ENCODE peak calls at places on chromosomes 1 and 21, in eight cellular contexts. One of them, this sample, is unnamed.

GRCh38 chr1:24318988-24319863 is at the start of gene GRHL3:
- DNase-seq in right lobe of liver: no peak
- DNase-seq in foreskin fibroblast: no peak
- DNase-seq in tibial artery: no peak
- DNase-seq in Calu3: peak
- DNase-seq in brain microvascular endothelial cell: no peak
- DNase-seq in glutamatergic neuron: no peak
- DNase-seq in OCI-LY7: no peak
- DNase-seq in this sample: no peak

GRCh38 chr1:201656670-201657032 is 117.7 kb downstream of the NAV1 start:
- DNase-seq in right lobe of liver: no peak
- DNase-seq in foreskin fibroblast: peak
- DNase-seq in tibial artery: no peak
- DNase-seq in Calu3: no peak
- DNase-seq in brain microvascular endothelial cell: no peak
- DNase-seq in glutamatergic neuron: no peak
- DNase-seq in OCI-LY7: no peak
- DNase-seq in this sample: no peak

GRCh38 chr1:182359645-182360044 is 31.9 kb downstream of the GLUL start:
- DNase-seq in right lobe of liver: peak
- DNase-seq in foreskin fibroblast: no peak
- DNase-seq in tibial artery: no peak
- DNase-seq in Calu3: no peak
- DNase-seq in brain microvascular endothelial cell: no peak
- DNase-seq in glutamatergic neuron: no peak
- DNase-seq in OCI-LY7: no peak
- DNase-seq in this sample: no peak

GRCh38 chr21:30268608-30269197 is 14.0 kb downstream of the KRTAP24-1 start:
- DNase-seq in right lobe of liver: no peak
- DNase-seq in foreskin fibroblast: no peak
- DNase-seq in tibial artery: no peak
- DNase-seq in Calu3: no peak
- DNase-seq in brain microvascular endothelial cell: no peak
- DNase-seq in glutamatergic neuron: no peak
- DNase-seq in OCI-LY7: peak
- DNase-seq in this sample: no peak

GRCh38 chr1:1781526-1781903 is 3.2 kb upstream of the NADK start:
- DNase-seq in right lobe of liver: no peak
- DNase-seq in foreskin fibroblast: peak
- DNase-seq in tibial artery: no peak
- DNase-seq in Calu3: no peak
- DNase-seq in brain microvascular endothelial cell: no peak
- DNase-seq in glutamatergic neuron: no peak
- DNase-seq in OCI-LY7: peak
- DNase-seq in this sample: no peak

GRCh38 chr1:89483757-89484077 is 40.9 kb upstream of the LRRC8B start:
- DNase-seq in right lobe of liver: no peak
- DNase-seq in foreskin fibroblast: no peak
- DNase-seq in tibial artery: no peak
- DNase-seq in Calu3: no peak
- DNase-seq in brain microvascular endothelial cell: no peak
- DNase-seq in glutamatergic neuron: no peak
- DNase-seq in OCI-LY7: no peak
- DNase-seq in this sample: no peak

GRCh38 chr1:7149080-7149838 is 364.0 kb downstream of the CAMTA1 start:
- DNase-seq in right lobe of liver: peak
- DNase-seq in foreskin fibroblast: no peak
- DNase-seq in tibial artery: no peak
- DNase-seq in Calu3: peak
- DNase-seq in brain microvascular endothelial cell: peak
- DNase-seq in glutamatergic neuron: no peak
- DNase-seq in OCI-LY7: no peak
- DNase-seq in this sample: no peak

GRCh38 chr1:57423135-57424131 is at the start of gene DAB1:
- DNase-seq in right lobe of liver: no peak
- DNase-seq in foreskin fibroblast: peak
- DNase-seq in tibial artery: no peak
- DNase-seq in Calu3: peak
- DNase-seq in brain microvascular endothelial cell: no peak
- DNase-seq in glutamatergic neuron: peak
- DNase-seq in OCI-LY7: no peak
- DNase-seq in this sample: no peak

GRCh38 chr1:226487921-226488320 is 60.6 kb upstream of the STUM start:
- DNase-seq in right lobe of liver: no peak
- DNase-seq in foreskin fibroblast: no peak
- DNase-seq in tibial artery: no peak
- DNase-seq in Calu3: no peak
- DNase-seq in brain microvascular endothelial cell: no peak
- DNase-seq in glutamatergic neuron: no peak
- DNase-seq in OCI-LY7: no peak
- DNase-seq in this sample: no peak

GRCh38 chr21:46375560-46376230 is 51.7 kb downstream of the PCNT start:
- DNase-seq in right lobe of liver: no peak
- DNase-seq in foreskin fibroblast: no peak
- DNase-seq in tibial artery: no peak
- DNase-seq in Calu3: no peak
- DNase-seq in brain microvascular endothelial cell: no peak
- DNase-seq in glutamatergic neuron: no peak
- DNase-seq in OCI-LY7: no peak
- DNase-seq in this sample: no peak

GRCh38 chr1:246569248-246570238 is 3.3 kb downstream of the CNST start:
- DNase-seq in right lobe of liver: no peak
- DNase-seq in foreskin fibroblast: no peak
- DNase-seq in tibial artery: no peak
- DNase-seq in Calu3: no peak
- DNase-seq in brain microvascular endothelial cell: no peak
- DNase-seq in glutamatergic neuron: no peak
- DNase-seq in OCI-LY7: no peak
- DNase-seq in this sample: no peak

GRCh38 chr21:42701706-42702456 is 48.5 kb downstream of the PDE9A start:
- DNase-seq in right lobe of liver: no peak
- DNase-seq in foreskin fibroblast: no peak
- DNase-seq in tibial artery: no peak
- DNase-seq in Calu3: no peak
- DNase-seq in brain microvascular endothelial cell: no peak
- DNase-seq in glutamatergic neuron: no peak
- DNase-seq in OCI-LY7: no peak
- DNase-seq in this sample: no peak

DNA sequence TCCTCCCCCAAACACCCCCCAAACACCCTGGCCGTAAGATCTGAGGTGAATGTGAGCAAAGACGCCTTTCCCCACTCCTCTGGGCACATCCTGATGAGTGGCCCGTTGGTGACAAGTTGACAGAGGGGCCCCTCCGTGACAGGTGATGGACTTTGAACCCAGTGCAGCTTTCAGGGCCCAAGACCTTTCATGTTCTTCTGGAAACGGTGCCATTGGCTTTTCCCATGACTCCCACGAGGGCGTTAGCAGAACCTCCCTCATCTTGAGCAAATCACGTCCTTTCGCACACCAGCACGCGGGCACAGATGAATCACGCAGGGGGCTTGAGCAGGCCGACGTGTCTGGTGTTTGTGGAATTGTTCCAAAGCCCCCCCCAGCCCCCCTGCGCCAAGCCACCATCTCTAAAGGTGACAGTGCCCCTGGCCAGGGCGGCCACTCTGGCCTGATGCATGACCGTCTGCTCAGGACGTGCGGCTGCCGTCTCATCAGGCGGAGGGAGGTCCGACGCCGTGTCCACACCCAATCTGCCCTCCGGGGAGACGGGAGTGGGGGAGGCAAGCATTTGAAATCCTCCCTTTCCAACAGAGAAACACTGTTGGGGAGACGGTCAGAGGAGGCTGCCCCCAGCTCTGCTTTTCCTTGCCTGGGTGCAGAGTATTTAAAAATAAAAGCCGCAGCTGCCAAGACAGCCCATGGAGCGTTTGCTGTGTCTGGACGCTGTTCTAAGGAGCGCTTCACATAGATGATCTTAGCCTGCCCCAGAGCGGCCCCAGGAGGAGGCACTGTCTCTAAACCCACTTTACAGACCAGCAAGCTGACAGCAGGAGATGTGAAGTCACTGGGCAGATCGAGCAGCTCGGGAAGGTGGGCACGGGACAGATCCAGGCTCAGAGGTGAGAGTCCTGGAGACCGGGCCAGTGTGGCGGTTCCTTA is 98.3 kb upstream of the ARHGEF16 start:
- DNase-seq in right lobe of liver: no peak
- DNase-seq in foreskin fibroblast: no peak
- DNase-seq in tibial artery: no peak
- DNase-seq in Calu3: no peak
- DNase-seq in brain microvascular endothelial cell: no peak
- DNase-seq in glutamatergic neuron: no peak
- DNase-seq in OCI-LY7: no peak
- DNase-seq in this sample: no peak
- TF ChIP-seq CTCF in right lobe of liver: no peak
- TF ChIP-seq CTCF in foreskin fibroblast: no peak
- TF ChIP-seq CTCF in tibial artery: peak
- TF ChIP-seq CTCF in Calu3: no peak
- TF ChIP-seq CTCF in brain microvascular endothelial cell: no peak
- TF ChIP-seq CTCF in glutamatergic neuron: no peak
- TF ChIP-seq CTCF in OCI-LY7: no peak
- TF ChIP-seq CTCF in this sample: no peak

DNA sequence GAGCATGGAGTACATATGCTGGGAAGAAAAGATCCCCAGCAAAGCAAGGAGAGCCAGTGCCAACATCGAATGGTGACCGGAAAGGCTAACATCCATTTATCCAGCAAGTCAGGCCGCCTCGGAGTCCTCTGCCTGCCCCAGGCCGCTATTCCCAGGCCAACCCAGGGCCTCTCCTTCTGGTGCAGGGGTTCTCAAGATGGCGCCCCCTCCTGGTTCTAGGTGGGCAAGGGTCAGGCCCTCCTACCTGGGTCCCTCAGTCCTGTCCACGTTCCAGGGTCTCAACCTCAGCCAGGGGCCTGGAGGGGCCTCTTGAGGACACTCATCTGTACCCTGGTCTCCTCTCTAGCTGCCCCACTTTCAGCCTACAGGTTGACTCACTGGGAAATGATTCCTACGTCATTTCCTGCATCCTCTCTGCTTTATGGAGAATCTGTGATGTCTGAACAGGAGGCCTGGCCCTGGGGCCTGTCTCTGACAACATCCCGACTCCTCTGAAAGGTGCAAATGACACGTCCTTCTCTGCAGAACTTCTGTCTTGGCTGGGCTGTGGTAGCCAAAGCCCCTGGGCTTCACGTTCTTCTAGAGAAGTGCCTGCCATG is 145.3 kb downstream of the PSMG1 start:
- DNase-seq in right lobe of liver: no peak
- DNase-seq in foreskin fibroblast: no peak
- DNase-seq in tibial artery: no peak
- DNase-seq in Calu3: no peak
- DNase-seq in brain microvascular endothelial cell: no peak
- DNase-seq in glutamatergic neuron: no peak
- DNase-seq in OCI-LY7: no peak
- DNase-seq in this sample: no peak
- TF ChIP-seq CTCF in right lobe of liver: no peak
- TF ChIP-seq CTCF in foreskin fibroblast: no peak
- TF ChIP-seq CTCF in tibial artery: no peak
- TF ChIP-seq CTCF in Calu3: no peak
- TF ChIP-seq CTCF in brain microvascular endothelial cell: peak
- TF ChIP-seq CTCF in glutamatergic neuron: no peak
- TF ChIP-seq CTCF in OCI-LY7: peak
- TF ChIP-seq CTCF in this sample: peak

DNA sequence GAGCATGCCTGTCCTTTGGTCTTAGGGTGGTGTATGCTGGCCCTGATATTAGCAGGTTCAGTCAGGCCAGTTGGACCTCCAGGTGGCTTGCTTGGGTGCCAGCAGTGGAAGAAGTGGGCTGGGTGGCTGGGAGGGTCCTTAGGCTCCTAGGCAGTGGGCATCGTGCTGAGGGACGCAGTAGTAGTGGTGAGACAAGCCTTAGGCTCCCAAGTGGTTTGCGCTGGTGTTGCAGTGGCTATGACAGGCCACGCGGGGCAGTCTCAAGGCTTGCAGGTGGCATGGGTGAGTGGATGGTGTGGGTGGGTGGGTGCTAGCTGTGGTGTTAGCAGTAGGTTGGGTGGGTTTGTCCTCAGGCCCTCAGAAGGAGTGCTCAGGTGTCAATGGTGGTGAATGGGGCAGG is 162.3 kb downstream of the FMN2 start:
- DNase-seq in right lobe of liver: no peak
- DNase-seq in foreskin fibroblast: no peak
- DNase-seq in tibial artery: no peak
- DNase-seq in Calu3: no peak
- DNase-seq in brain microvascular endothelial cell: no peak
- DNase-seq in glutamatergic neuron: no peak
- DNase-seq in OCI-LY7: no peak
- DNase-seq in this sample: no peak
- TF ChIP-seq CTCF in right lobe of liver: no peak
- TF ChIP-seq CTCF in foreskin fibroblast: no peak
- TF ChIP-seq CTCF in tibial artery: no peak
- TF ChIP-seq CTCF in Calu3: no peak
- TF ChIP-seq CTCF in brain microvascular endothelial cell: no peak
- TF ChIP-seq CTCF in glutamatergic neuron: no peak
- TF ChIP-seq CTCF in OCI-LY7: no peak
- TF ChIP-seq CTCF in this sample: no peak

GRCh38 chr21:27363719-27364479 is 397.0 kb upstream of the ADAMTS5 start:
- DNase-seq in right lobe of liver: no peak
- DNase-seq in foreskin fibroblast: peak
- DNase-seq in tibial artery: no peak
- DNase-seq in Calu3: no peak
- DNase-seq in brain microvascular endothelial cell: no peak
- DNase-seq in glutamatergic neuron: no peak
- DNase-seq in OCI-LY7: no peak
- DNase-seq in this sample: no peak

GRCh38 chr21:27365394-27365793 is 398.5 kb upstream of the ADAMTS5 start:
- DNase-seq in right lobe of liver: no peak
- DNase-seq in foreskin fibroblast: no peak
- DNase-seq in tibial artery: no peak
- DNase-seq in Calu3: no peak
- DNase-seq in brain microvascular endothelial cell: no peak
- DNase-seq in glutamatergic neuron: no peak
- DNase-seq in OCI-LY7: no peak
- DNase-seq in this sample: no peak

GRCh38 chr21:27366846-27367245 is 400.0 kb upstream of the ADAMTS5 start:
- DNase-seq in right lobe of liver: no peak
- DNase-seq in foreskin fibroblast: no peak
- DNase-seq in tibial artery: no peak
- DNase-seq in Calu3: no peak
- DNase-seq in brain microvascular endothelial cell: no peak
- DNase-seq in glutamatergic neuron: no peak
- DNase-seq in OCI-LY7: no peak
- DNase-seq in this sample: no peak

GRCh38 chr21:27359141-27359540 is 392.3 kb upstream of the ADAMTS5 start:
- DNase-seq in right lobe of liver: no peak
- DNase-seq in foreskin fibroblast: peak
- DNase-seq in tibial artery: no peak
- DNase-seq in Calu3: no peak
- DNase-seq in brain microvascular endothelial cell: no peak
- DNase-seq in glutamatergic neuron: no peak
- DNase-seq in OCI-LY7: no peak
- DNase-seq in this sample: no peak

DNA sequence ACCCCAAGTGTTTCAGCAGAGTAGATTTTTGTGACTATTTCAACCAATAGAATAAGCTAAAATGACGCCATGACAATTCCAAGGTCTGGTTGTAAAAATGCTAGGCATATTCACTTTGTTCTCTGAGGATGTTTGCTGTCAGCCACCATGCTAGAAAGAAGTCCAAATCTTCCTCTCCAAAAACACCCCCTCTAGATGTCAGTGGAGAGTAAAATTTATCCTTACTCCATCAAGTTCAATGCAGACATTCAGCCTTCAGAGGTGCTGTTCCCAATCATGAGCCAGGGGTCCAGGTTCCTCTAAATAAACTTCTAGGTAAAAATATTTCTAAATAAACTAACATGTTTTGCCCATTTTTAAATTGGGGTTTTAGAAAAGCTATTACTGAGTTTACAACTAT is 395.4 kb upstream of the ADAMTS5 start:
- DNase-seq in right lobe of liver: no peak
- DNase-seq in foreskin fibroblast: no peak
- DNase-seq in tibial artery: no peak
- DNase-seq in Calu3: no peak
- DNase-seq in brain microvascular endothelial cell: no peak
- DNase-seq in glutamatergic neuron: no peak
- DNase-seq in OCI-LY7: no peak
- DNase-seq in this sample: no peak
- TF ChIP-seq CTCF in right lobe of liver: no peak
- TF ChIP-seq CTCF in foreskin fibroblast: no peak
- TF ChIP-seq CTCF in tibial artery: peak
- TF ChIP-seq CTCF in Calu3: no peak
- TF ChIP-seq CTCF in brain microvascular endothelial cell: peak
- TF ChIP-seq CTCF in glutamatergic neuron: no peak
- TF ChIP-seq CTCF in OCI-LY7: no peak
- TF ChIP-seq CTCF in this sample: peak

This sample was measured in chondrocyte.